ENCODE peak calls at places on chromosomes 12 and 14, in five cellular contexts. One of them, this sample, is unnamed.

GRCh38 chr12:24661657-24662096 is 287.2 kb downstream of the BCAT1 start:
- DNase-seq in fibroblast of mammary gland: peak; percentile 95
- DNase-seq in CD8-positive, alpha-beta T cell: no peak
- DNase-seq in A549: no peak
- DNase-seq in HCT116: no peak
- DNase-seq in this sample: no peak

GRCh38 chr12:16155938-16156337 is 121.5 kb downstream of the SLC15A5 start:
- DNase-seq in CD8-positive, alpha-beta T cell: no peak
- DNase-seq in A549: no peak
- DNase-seq in HCT116: no peak
- DNase-seq in fibroblast of mammary gland: peak; percentile 28
- DNase-seq in this sample: no peak

GRCh38 chr12:817941-818600 is 65.7 kb downstream of the WNK1 start:
- DNase-seq in fibroblast of mammary gland: no peak
- DNase-seq in HCT116: no peak
- DNase-seq in A549: no peak
- DNase-seq in CD8-positive, alpha-beta T cell: no peak
- DNase-seq in this sample: no peak

GRCh38 chr12:124231980-124232653 is 62.8 kb upstream of the RFLNA start:
- DNase-seq in fibroblast of mammary gland: no peak
- DNase-seq in HCT116: no peak
- DNase-seq in A549: no peak
- DNase-seq in CD8-positive, alpha-beta T cell: no peak
- DNase-seq in this sample: no peak

GRCh38 chr12:92764820-92765219 is 62.0 kb downstream of the PLEKHG7 start:
- DNase-seq in HCT116: no peak
- DNase-seq in CD8-positive, alpha-beta T cell: no peak
- DNase-seq in A549: no peak
- DNase-seq in fibroblast of mammary gland: peak; percentile 69
- DNase-seq in this sample: no peak

GRCh38 chr12:93115198-93115601 is 186.1 kb upstream of the EEA1 start:
- DNase-seq in CD8-positive, alpha-beta T cell: no peak
- DNase-seq in HCT116: no peak
- DNase-seq in fibroblast of mammary gland: peak; percentile 60
- DNase-seq in A549: no peak
- DNase-seq in this sample: no peak

GRCh38 chr14:99725774-99726537 is 41.9 kb downstream of the CYP46A1 start:
- DNase-seq in A549: no peak
- DNase-seq in fibroblast of mammary gland: no peak
- DNase-seq in HCT116: no peak
- DNase-seq in CD8-positive, alpha-beta T cell: no peak
- DNase-seq in this sample: no peak

GRCh38 chr12:106541201-106541600 is 41.6 kb upstream of the RFX4 start:
- DNase-seq in CD8-positive, alpha-beta T cell: no peak
- DNase-seq in HCT116: no peak
- DNase-seq in A549: no peak
- DNase-seq in fibroblast of mammary gland: no peak
- DNase-seq in this sample: no peak

GRCh38 chr14:21894003-21894897 is 220.6 kb upstream of the OR4E1 start:
- DNase-seq in fibroblast of mammary gland: no peak
- DNase-seq in HCT116: no peak
- DNase-seq in CD8-positive, alpha-beta T cell: no peak
- DNase-seq in A549: peak; percentile 24
- DNase-seq in this sample: no peak

GRCh38 chr12:93407283-93407962 is 29.7 kb downstream of the NUDT4 start:
- DNase-seq in CD8-positive, alpha-beta T cell: no peak
- DNase-seq in A549: no peak
- DNase-seq in fibroblast of mammary gland: no peak
- DNase-seq in HCT116: no peak
- DNase-seq in this sample: no peak

GRCh38 chr12:12265571-12266388 is 1.1 kb downstream of the LRP6 start:
- DNase-seq in A549: peak; percentile 35
- DNase-seq in HCT116: no peak
- DNase-seq in CD8-positive, alpha-beta T cell: no peak
- DNase-seq in fibroblast of mammary gland: peak; percentile 40
- DNase-seq in this sample: no peak

GRCh38 chr12:113207621-113208040 is 13.6 kb upstream of the TPCN1 start:
- DNase-seq in HCT116: no peak
- DNase-seq in CD8-positive, alpha-beta T cell: no peak
- DNase-seq in fibroblast of mammary gland: no peak
- DNase-seq in A549: no peak
- DNase-seq in this sample: peak; percentile 47

GRCh38 chr12:14126692-14127091 is 145.3 kb upstream of the GRIN2B start:
- DNase-seq in A549: no peak
- DNase-seq in HCT116: no peak
- DNase-seq in fibroblast of mammary gland: no peak
- DNase-seq in CD8-positive, alpha-beta T cell: no peak
- DNase-seq in this sample: no peak

GRCh38 chr12:120979862-120980696 is 1.7 kb downstream of the HNF1A start:
- DNase-seq in CD8-positive, alpha-beta T cell: no peak
- DNase-seq in HCT116: no peak
- DNase-seq in fibroblast of mammary gland: no peak
- DNase-seq in A549: peak; percentile 82
- DNase-seq in this sample: no peak

GRCh38 chr14:45070215-45070614 is 13.7 kb upstream of the PRPF39 start:
- DNase-seq in HCT116: no peak
- DNase-seq in CD8-positive, alpha-beta T cell: no peak
- DNase-seq in fibroblast of mammary gland: peak; percentile 43
- DNase-seq in A549: peak; percentile 17
- DNase-seq in this sample: no peak

GRCh38 chr14:74395094-74395493 is 30.9 kb downstream of the SYNDIG1L start:
- DNase-seq in A549: no peak
- DNase-seq in fibroblast of mammary gland: no peak
- DNase-seq in HCT116: no peak
- DNase-seq in CD8-positive, alpha-beta T cell: no peak
- DNase-seq in this sample: no peak

GRCh38 chr14:69573841-69574265 is 818 bp downstream of the CCDC177 start:
- DNase-seq in fibroblast of mammary gland: no peak
- DNase-seq in A549: no peak
- DNase-seq in HCT116: no peak
- DNase-seq in CD8-positive, alpha-beta T cell: no peak
- DNase-seq in this sample: no peak

GRCh38 chr14:94042433-94043091 is 16.4 kb downstream of the OTUB2 start:
- DNase-seq in CD8-positive, alpha-beta T cell: no peak
- DNase-seq in fibroblast of mammary gland: no peak
- DNase-seq in A549: no peak
- DNase-seq in HCT116: no peak
- DNase-seq in this sample: no peak

GRCh38 chr12:14417717-14418116 is 52.2 kb downstream of the ATF7IP start:
- DNase-seq in HCT116: no peak
- DNase-seq in CD8-positive, alpha-beta T cell: peak; percentile 48
- DNase-seq in A549: peak; percentile 55
- DNase-seq in fibroblast of mammary gland: peak; percentile 93
- DNase-seq in this sample: no peak

GRCh38 chr14:75303415-75303814 is 24.8 kb downstream of the FOS start:
- DNase-seq in CD8-positive, alpha-beta T cell: no peak
- DNase-seq in fibroblast of mammary gland: peak; percentile 72
- DNase-seq in A549: peak; percentile 82
- DNase-seq in HCT116: peak; percentile 60
- DNase-seq in this sample: no peak

GRCh38 chr14:53187921-53188463 is 34.9 kb upstream of the DDHD1 start:
- DNase-seq in A549: no peak
- DNase-seq in CD8-positive, alpha-beta T cell: no peak
- DNase-seq in fibroblast of mammary gland: no peak
- DNase-seq in HCT116: no peak
- DNase-seq in this sample: no peak

GRCh38 chr14:23058654-23059504 is 1.6 kb upstream of the CDH24 start:
- DNase-seq in fibroblast of mammary gland: no peak
- DNase-seq in A549: no peak
- DNase-seq in CD8-positive, alpha-beta T cell: no peak
- DNase-seq in HCT116: no peak
- DNase-seq in this sample: no peak

GRCh38 chr14:94441130-94441529 is 11.5 kb downstream of the SERPINA11 start:
- DNase-seq in fibroblast of mammary gland: no peak
- DNase-seq in CD8-positive, alpha-beta T cell: no peak
- DNase-seq in A549: no peak
- DNase-seq in HCT116: no peak
- DNase-seq in this sample: no peak

GRCh38 chr12:51836012-51836832 is 12.3 kb downstream of the FIGNL2 start:
- DNase-seq in HCT116: no peak
- DNase-seq in fibroblast of mammary gland: no peak
- DNase-seq in A549: no peak
- DNase-seq in CD8-positive, alpha-beta T cell: no peak
- DNase-seq in this sample: no peak

GRCh38 chr14:26841920-26842741 is 244.3 kb upstream of the NOVA1 start:
- DNase-seq in CD8-positive, alpha-beta T cell: no peak
- DNase-seq in HCT116: no peak
- DNase-seq in A549: peak; percentile 96
- DNase-seq in fibroblast of mammary gland: peak; percentile 100
- DNase-seq in this sample: no peak

GRCh38 chr14:34023824-34024767 is 73.2 kb upstream of the EGLN3 start:
- DNase-seq in A549: no peak
- DNase-seq in fibroblast of mammary gland: no peak
- DNase-seq in HCT116: peak; percentile 2
- DNase-seq in CD8-positive, alpha-beta T cell: no peak
- DNase-seq in this sample: no peak

GRCh38 chr14:58133739-58134138 is 18.3 kb downstream of the ARMH4 start:
- DNase-seq in A549: peak; percentile 32
- DNase-seq in CD8-positive, alpha-beta T cell: no peak
- DNase-seq in fibroblast of mammary gland: peak; percentile 59
- DNase-seq in HCT116: no peak
- DNase-seq in this sample: no peak

GRCh38 chr12:64737539-64737938 is 21.7 kb downstream of the GNS start:
- DNase-seq in A549: no peak
- DNase-seq in fibroblast of mammary gland: no peak
- DNase-seq in HCT116: peak; percentile 15
- DNase-seq in CD8-positive, alpha-beta T cell: no peak
- DNase-seq in this sample: no peak

GRCh38 chr12:76688001-76688400 is 75.9 kb upstream of the ZDHHC17 start:
- DNase-seq in fibroblast of mammary gland: peak; percentile 24
- DNase-seq in HCT116: no peak
- DNase-seq in A549: no peak
- DNase-seq in CD8-positive, alpha-beta T cell: no peak
- DNase-seq in this sample: no peak

GRCh38 chr12:68521848-68522502 is 88.7 kb upstream of the RAP1B start:
- DNase-seq in CD8-positive, alpha-beta T cell: no peak
- DNase-seq in fibroblast of mammary gland: peak; percentile 37
- DNase-seq in A549: no peak
- DNase-seq in HCT116: no peak
- DNase-seq in this sample: no peak

GRCh38 chr12:47556219-47556618 is 149.6 kb downstream of the RPAP3 start:
- DNase-seq in HCT116: no peak
- DNase-seq in CD8-positive, alpha-beta T cell: no peak
- DNase-seq in A549: no peak
- DNase-seq in fibroblast of mammary gland: no peak
- DNase-seq in this sample: no peak

GRCh38 chr12:59742831-59743230 is 147.0 kb downstream of the SLC16A7 start:
- DNase-seq in fibroblast of mammary gland: peak; percentile 77
- DNase-seq in CD8-positive, alpha-beta T cell: no peak
- DNase-seq in HCT116: no peak
- DNase-seq in A549: no peak
- DNase-seq in this sample: no peak
- H3K4me3 ChIP-seq in fibroblast of mammary gland: no peak overlapping the region
- H3K4me3 ChIP-seq in CD8-positive, alpha-beta T cell: no peak overlapping the region
- H3K4me3 ChIP-seq in HCT116: no peak overlapping the region
- H3K4me3 ChIP-seq in A549: no peak overlapping the region
- H3K4me3 ChIP-seq in this sample: no peak overlapping the region

GRCh38 chr14:55088356-55088755 is 36.9 kb downstream of the MAPK1IP1L start:
- DNase-seq in fibroblast of mammary gland: no peak
- DNase-seq in HCT116: no peak
- DNase-seq in A549: no peak
- DNase-seq in CD8-positive, alpha-beta T cell: no peak
- DNase-seq in this sample: no peak

GRCh38 chr14:55092326-55092725 is 36.7 kb upstream of the LGALS3 start:
- DNase-seq in fibroblast of mammary gland: peak; percentile 81
- DNase-seq in CD8-positive, alpha-beta T cell: no peak
- DNase-seq in HCT116: no peak
- DNase-seq in A549: no peak
- DNase-seq in this sample: no peak

GRCh38 chr14:55084648-55085441 is 33.4 kb downstream of the MAPK1IP1L start:
- DNase-seq in A549: no peak
- DNase-seq in CD8-positive, alpha-beta T cell: no peak
- DNase-seq in fibroblast of mammary gland: no peak
- DNase-seq in HCT116: no peak
- DNase-seq in this sample: no peak

GRCh38 chr14:55086939-55087338 is 35.5 kb downstream of the MAPK1IP1L start:
- DNase-seq in CD8-positive, alpha-beta T cell: no peak
- DNase-seq in fibroblast of mammary gland: no peak
- DNase-seq in HCT116: no peak
- DNase-seq in A549: no peak
- DNase-seq in this sample: no peak
- TF ChIP-seq CTCF in CD8-positive, alpha-beta T cell: no peak
- TF ChIP-seq CTCF in fibroblast of mammary gland: no peak
- TF ChIP-seq CTCF in HCT116: no peak
- TF ChIP-seq CTCF in A549: no peak
- TF ChIP-seq CTCF in this sample: no peak

DNA sequence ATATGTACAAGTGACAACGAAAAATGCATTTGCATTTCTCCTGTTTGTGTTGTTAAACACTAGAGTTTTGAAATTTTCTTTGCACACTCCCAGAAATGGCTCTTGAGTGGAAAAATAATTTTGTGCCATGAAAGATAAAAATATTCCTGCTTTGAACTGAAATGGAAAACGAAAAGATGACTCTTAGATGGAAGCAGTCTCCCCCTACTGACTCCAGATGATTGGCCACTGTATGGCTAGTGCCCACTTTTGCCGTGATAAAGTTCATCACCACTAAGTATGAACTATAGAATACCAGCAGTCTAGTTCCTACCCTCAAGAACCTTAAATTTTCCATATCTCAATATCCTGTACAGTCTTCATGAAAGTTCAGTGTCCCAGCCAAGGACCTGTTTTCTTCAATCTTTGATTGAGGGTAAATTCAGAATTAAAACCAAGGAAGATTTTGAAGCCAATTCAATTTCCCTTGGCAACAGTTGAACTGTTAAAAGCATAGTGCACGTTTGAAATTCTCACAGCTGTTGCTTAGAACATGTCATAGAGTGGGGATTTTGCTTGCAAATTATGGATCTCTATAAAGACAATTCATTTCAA is 1.6 kb upstream of the PPP2R5E start:
- DNase-seq in fibroblast of mammary gland: peak; percentile 56
- DNase-seq in A549: peak; percentile 38
- DNase-seq in CD8-positive, alpha-beta T cell: no peak
- DNase-seq in HCT116: no peak
- DNase-seq in this sample: no peak
- H3K4me3 ChIP-seq in fibroblast of mammary gland: peak overlapping the region; percentile 85
- H3K4me3 ChIP-seq in A549: peak overlapping the region; percentile 71
- H3K4me3 ChIP-seq in CD8-positive, alpha-beta T cell: no peak overlapping the region
- H3K4me3 ChIP-seq in HCT116: peak overlapping the region; percentile 97
- H3K4me3 ChIP-seq in this sample: peak overlapping the region; percentile 88

GRCh38 chr12:21248679-21249078 is 86.0 kb downstream of the SLCO1A2 start:
- DNase-seq in CD8-positive, alpha-beta T cell: no peak
- DNase-seq in fibroblast of mammary gland: peak; percentile 11
- DNase-seq in HCT116: no peak
- DNase-seq in A549: peak; percentile 11
- DNase-seq in this sample: no peak
- TF ChIP-seq CTCF in CD8-positive, alpha-beta T cell: peak; percentile 20
- TF ChIP-seq CTCF in fibroblast of mammary gland: no peak
- TF ChIP-seq CTCF in HCT116: peak; percentile 46
- TF ChIP-seq CTCF in A549: peak; percentile 36
- TF ChIP-seq CTCF in this sample: peak; percentile 12